ENCODE peak calls at places on chromosomes 13 and 19, in four cellular contexts. K, V, Q and C are unnamed samples.

GRCh38 chr13:60226507-60226906 is 62.8 kb upstream of the DIAPH3 start:
- DNase-seq in Q (no peak), K (no peak), V (peak), C (no peak)

GRCh38 chr19:47391510-47392223 is 27.7 kb downstream of the MEIS3 start:
- DNase-seq in Q (peak), V (peak), K (no peak), C (peak)

GRCh38 chr19:44581288-44581687 is 32.1 kb upstream of the IGSF23 start:
- DNase-seq in Q (no peak), K (no peak), V (no peak), C (no peak)

GRCh38 chr19:46089432-46089831 is 35.1 kb downstream of the IGFL3 start:
- DNase-seq in K (no peak), Q (no peak), V (no peak), C (no peak)

GRCh38 chr19:47072323-47072722 is 23.9 kb upstream of the TMEM160 start:
- DNase-seq in V (no peak), K (no peak), Q (no peak), C (no peak)

GRCh38 chr13:51249767-51250741 is 27.9 kb downstream of the FAM124A start:
- DNase-seq in K (no peak), Q (no peak), V (no peak), C (no peak)

GRCh38 chr19:18203408-18203862 is 407 bp downstream of the RAB3A start:
- DNase-seq in Q (peak), V (no peak), K (no peak), C (no peak)

GRCh38 chr13:47598340-47598911 is 402.6 kb downstream of the SUCLA2 start:
- DNase-seq in K (no peak), V (no peak), Q (no peak), C (no peak)

DNA sequence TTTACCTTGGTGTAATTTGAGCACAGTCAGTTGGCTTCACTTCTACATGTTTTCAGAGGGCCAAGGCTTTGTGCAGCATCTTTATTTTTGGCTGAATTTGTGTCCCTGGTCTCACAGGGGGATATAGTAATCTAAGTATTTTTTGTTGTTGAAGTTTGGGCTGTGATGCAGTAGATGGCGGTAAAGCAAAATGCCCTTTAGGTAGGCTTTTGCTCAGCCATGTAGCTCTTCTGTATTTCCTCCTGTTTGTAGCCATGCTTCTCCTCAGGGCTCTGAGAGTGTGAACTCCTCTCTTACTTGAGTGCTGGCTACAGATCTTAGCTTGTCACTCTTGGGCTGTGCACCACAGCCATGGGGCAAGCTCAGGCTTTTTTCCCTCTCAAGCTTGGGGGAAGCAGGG is 328.6 kb downstream of the SLITRK5 start:
- DNase-seq in V (no peak), Q (no peak), K (no peak), C (no peak)
- TF ChIP-seq CTCF in V (no peak), Q (no peak), K (no peak), C (peak)

GRCh38 chr13:33710924-33711323 is 107.0 kb upstream of the RFC3 start:
- DNase-seq in Q (no peak), K (no peak), V (no peak), C (no peak)
- TF ChIP-seq CTCF in Q (no peak), K (no peak), V (no peak), C (no peak)

GRCh38 chr13:98033277-98034247 is 80.1 kb downstream of the IPO5 start:
- DNase-seq in V (no peak), Q (no peak), K (no peak), C (no peak)
- TF ChIP-seq CTCF in V (no peak), Q (peak), K (no peak), C (peak)

GRCh38 chr19:14916848-14917247 is 24.4 kb upstream of the OR7C2 start:
- DNase-seq in Q (no peak), K (no peak), V (no peak), C (no peak)
- TF ChIP-seq CTCF in Q (no peak), K (no peak), V (peak), C (no peak)